ENCODE peak calls at places on chromosomes 12 and 14, in six cellular contexts. K, G, V, F, Y and T are unnamed samples. For H3K27me3, the result is how much of the 10 kb centered on the place peaks cover.

GRCh38 chr12:89211456-89211855 is 140.8 kb downstream of the DUSP6 start:
- DNase-seq in K (no peak), G (no peak), V (peak), F (no peak), Y (no peak), T (no peak)

GRCh38 chr14:70785556-70785955 is 23.8 kb downstream of the MAP3K9 start:
- DNase-seq in K (no peak), G (no peak), V (no peak), F (no peak), Y (no peak), T (no peak)

GRCh38 chr12:3872800-3873636 is at the start of gene PARP11:
- DNase-seq in K (peak), G (peak), V (peak), F (peak), Y (peak), T (peak)

GRCh38 chr14:32947792-32948191 is 9.1 kb downstream of the NPAS3 start:
- DNase-seq in K (no peak), G (no peak), V (no peak), F (no peak), Y (no peak), T (no peak)

GRCh38 chr14:22882529-22883190 is 362 bp upstream of the REM2 start:
- DNase-seq in K (no peak), G (peak), V (peak), F (peak), Y (peak), T (peak)

GRCh38 chr14:38211258-38211735 is 3.6 kb downstream of the SSTR1 start:
- DNase-seq in K (peak), G (no peak), V (no peak), F (peak), Y (peak), T (no peak)

GRCh38 chr14:106507354-106507753 is 981.0 kb downstream of the TMEM121 start:
- DNase-seq in K (no peak), G (no peak), V (no peak), F (no peak), Y (no peak), T (no peak)

GRCh38 chr12:127893875-127894635 is 372.9 kb upstream of the TMEM132C start:
- DNase-seq in K (no peak), G (peak), V (no peak), F (no peak), Y (peak), T (peak)

GRCh38 chr14:85313801-85314207 is 216.1 kb upstream of the FLRT2 start:
- DNase-seq in K (peak), G (no peak), V (peak), F (peak), Y (no peak), T (no peak)

GRCh38 chr14:85316701-85317100 is 213.2 kb upstream of the FLRT2 start:
- DNase-seq in K (no peak), G (no peak), V (peak), F (peak), Y (no peak), T (no peak)

GRCh38 chr14:85315290-85315689 is 214.7 kb upstream of the FLRT2 start:
- DNase-seq in K (no peak), G (no peak), V (no peak), F (peak), Y (no peak), T (no peak)

GRCh38 chr14:85317491-85318021 is 212.4 kb upstream of the FLRT2 start:
- DNase-seq in K (no peak), G (no peak), V (peak), F (no peak), Y (no peak), T (no peak)

GRCh38 chr14:85315891-85316290 is 214.1 kb upstream of the FLRT2 start:
- DNase-seq in K (no peak), G (no peak), V (no peak), F (no peak), Y (no peak), T (no peak)
- H3K27me3 ChIP-seq in K (under half), G (under half), V (under half), F (under half), Y (under half), T (under half)

GRCh38 chr14:24337824-24338175 is 2.0 kb downstream of the RIPK3 start:
- DNase-seq in K (no peak), G (no peak), V (no peak), F (no peak), Y (no peak), T (no peak)

GRCh38 chr14:24338843-24339242 is 948 bp downstream of the RIPK3 start:
- DNase-seq in K (no peak), G (no peak), V (no peak), F (no peak), Y (no peak), T (no peak)

GRCh38 chr14:24334431-24335271 is at the start of gene ADCY4:
- DNase-seq in K (no peak), G (no peak), V (no peak), F (peak), Y (peak), T (no peak)

GRCh38 chr14:24337144-24337823 is 2.4 kb upstream of the ADCY4 start:
- DNase-seq in K (no peak), G (no peak), V (no peak), F (no peak), Y (no peak), T (no peak)

GRCh38 chr14:24335461-24336146 is 733 bp upstream of the ADCY4 start:
- DNase-seq in K (no peak), G (no peak), V (no peak), F (no peak), Y (no peak), T (peak)
- H4K8ac ChIP-seq in K (no peak), G (no peak), V (no peak), F (no peak), Y (no peak), T (no peak)

DNA sequence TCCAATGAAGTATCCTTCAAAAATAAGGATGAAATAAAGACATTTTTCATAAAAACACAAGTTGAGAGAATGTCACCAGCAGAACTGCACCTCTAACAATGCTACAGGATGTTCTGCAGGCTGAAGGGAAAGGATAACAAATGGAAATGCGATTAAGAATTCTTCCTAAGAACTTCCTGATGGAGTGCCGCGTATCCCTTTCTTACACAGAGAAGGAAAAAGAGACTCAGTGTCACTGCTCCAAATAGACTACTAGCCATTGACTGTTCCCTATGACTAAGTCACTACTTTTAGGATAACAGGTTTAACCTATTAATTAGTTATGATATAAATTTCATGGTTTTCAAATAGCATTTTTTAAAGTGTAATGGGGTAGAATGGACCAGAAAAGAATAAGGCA is 3.2 kb downstream of the ANO2 start:
- DNase-seq in K (no peak), G (no peak), V (no peak), F (no peak), Y (no peak), T (no peak)
- H3K27me3 ChIP-seq in K (under half), G (under half), V (under half), F (under half), Y (under half), T (under half)

GRCh38 chr12:27383429-27384260 is 51.0 kb downstream of the BMAL2 start:
- DNase-seq in K (peak), G (peak), V (peak), F (peak), Y (peak), T (peak)

GRCh38 chr12:27385756-27386155 is 53.1 kb downstream of the BMAL2 start:
- DNase-seq in K (no peak), G (no peak), V (no peak), F (no peak), Y (no peak), T (peak)

GRCh38 chr12:27387473-27387872 is 54.8 kb downstream of the BMAL2 start:
- DNase-seq in K (no peak), G (no peak), V (no peak), F (no peak), Y (no peak), T (no peak)

GRCh38 chr12:27384261-27384590 is 51.6 kb downstream of the BMAL2 start:
- DNase-seq in K (no peak), G (no peak), V (no peak), F (no peak), Y (no peak), T (no peak)

GRCh38 chr12:27388650-27389049 is 56.0 kb downstream of the BMAL2 start:
- DNase-seq in K (no peak), G (no peak), V (no peak), F (no peak), Y (no peak), T (no peak)
- H4K8ac ChIP-seq in K (no peak), G (no peak), V (no peak), F (no peak), Y (no peak), T (no peak)

GRCh38 chr12:34342048-34342447 is 319.8 kb downstream of the ALG10 start:
- DNase-seq in K (no peak), G (no peak), V (no peak), F (no peak), Y (no peak), T (no peak)
- H3K27me3 ChIP-seq in K (under half), G (under half), V (under half), F (under half), Y (under half), T (under half)

GRCh38 chr14:93829839-93830481 is 41.7 kb upstream of the PRIMA1 start:
- DNase-seq in K (no peak), G (no peak), V (no peak), F (no peak), Y (no peak), T (no peak)
- H4K8ac ChIP-seq in K (no peak), G (no peak), V (no peak), F (no peak), Y (no peak), T (no peak)

GRCh38 chr14:21095430-21096205 is 2.8 kb downstream of the ZNF219 start:
- DNase-seq in K (no peak), G (peak), V (peak), F (no peak), Y (no peak), T (peak)
- H3K27me3 ChIP-seq in K (under half), G (under half), V (under half), F (under half), Y (under half), T (under half)

DNA sequence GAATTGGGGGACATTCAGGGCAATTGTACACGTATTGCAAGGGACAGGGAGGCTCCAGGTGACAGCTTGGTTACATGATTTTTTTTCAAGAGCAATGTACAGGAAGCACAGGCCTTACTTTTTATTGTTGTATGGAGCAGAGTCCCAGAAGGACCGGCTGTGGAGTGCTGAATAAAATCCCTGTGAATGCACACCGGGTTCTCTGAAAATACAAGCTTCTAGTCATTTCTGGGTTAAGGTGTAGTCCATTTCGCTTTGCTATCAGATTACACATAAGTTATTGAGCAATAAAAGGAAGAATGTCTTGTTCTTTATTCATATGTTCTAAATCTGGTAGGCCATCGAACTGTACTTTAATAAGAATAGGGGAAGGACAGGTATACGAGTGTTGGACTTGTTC is 52.2 kb downstream of the PDE3A start:
- DNase-seq in K (no peak), G (no peak), V (no peak), F (no peak), Y (no peak), T (no peak)
- H4K8ac ChIP-seq in K (no peak), G (no peak), V (no peak), F (no peak), Y (no peak), T (no peak)